ENCODE peak calls at places on chromosomes 4 and X, in ten cellular contexts. L is transverse colon, G is breast epithelium, X is prostate gland, K is K562, R is GM23338, V is H1, T is suprapubic skin, N is HCT116, D is esophagus muscularis mucosa. S is an unnamed sample.

GRCh38 chr4:73631565-73632226 is 11.5 kb upstream of the RASSF6 start:
- DNase-seq in L (no peak), G (no peak), D (no peak), X (peak; percentile 39), R (no peak), K (no peak), V (no peak), T (no peak), N (no peak), S (peak; percentile 43)

GRCh38 chr4:40729555-40729954 is 20.2 kb upstream of the NSUN7 start:
- DNase-seq in R (no peak), L (no peak), T (no peak), G (no peak), N (no peak), D (no peak), K (no peak), V (no peak), X (no peak), S (no peak)

GRCh38 chr4:71147261-71147660 is 153.8 kb downstream of the DCK start:
- DNase-seq in D (no peak), V (no peak), K (no peak), G (no peak), N (no peak), X (no peak), R (no peak), L (no peak), T (no peak), S (no peak)

GRCh38 chr4:152968806-152969394 is 32.8 kb downstream of the FHDC1 start:
- DNase-seq in R (no peak), V (no peak), X (peak; percentile 60), T (no peak), K (no peak), N (no peak), G (no peak), L (no peak), D (no peak), S (no peak)

GRCh38 chr4:173167793-173168395 is 717 bp upstream of the GALNT7 start:
- DNase-seq in T (peak; percentile 82), D (no peak), X (peak; percentile 26), G (no peak), N (peak; percentile 52), K (peak; percentile 75), R (peak; percentile 73), V (no peak), L (peak; percentile 57), S (peak; percentile 48)

GRCh38 chr4:90357117-90357710 is 230.0 kb downstream of the CCSER1 start:
- DNase-seq in R (peak; percentile 74), T (no peak), V (no peak), D (no peak), K (peak; percentile 28), N (peak; percentile 74), G (no peak), L (no peak), X (no peak), S (no peak)

GRCh38 chr4:27251788-27252187 is 391.1 kb downstream of the STIM2 start:
- DNase-seq in T (no peak), V (no peak), X (no peak), N (no peak), K (no peak), R (peak; percentile 16), D (no peak), L (no peak), G (no peak), S (no peak)

GRCh38 chrX:53235566-53235965 is 10.6 kb upstream of the KDM5C start:
- DNase-seq in T (no peak), G (no peak), R (no peak), L (no peak), V (no peak), D (no peak), K (no peak), N (no peak), X (no peak), S (no peak)

GRCh38 chr4:18042754-18043153 is 21.2 kb upstream of the LCORL start:
- DNase-seq in D (no peak), G (no peak), K (no peak), L (no peak), V (no peak), T (no peak), R (peak; percentile 50), X (no peak), N (peak; percentile 19), S (no peak)

GRCh38 chrX:5117816-5118215 is 1110.9 kb downstream of the NLGN4X start:
- DNase-seq in N (no peak), D (no peak), K (no peak), V (no peak), L (no peak), X (no peak), G (no peak), T (no peak), R (no peak), S (no peak)

GRCh38 chrX:39645059-39645895 is 452.5 kb downstream of the BCOR start:
- DNase-seq in G (no peak), L (peak; percentile 20), T (no peak), N (no peak), K (peak; percentile 50), R (no peak), D (no peak), V (no peak), X (no peak), S (no peak)

GRCh38 chr4:24470681-24471622 is 113.4 kb downstream of the DHX15 start:
- DNase-seq in K (no peak), L (peak; percentile 11), T (no peak), D (no peak), V (peak; percentile 67), X (peak; percentile 7), N (no peak), G (no peak), R (peak; percentile 60), S (no peak)

GRCh38 chrX:45196701-45197100 is 4.0 kb downstream of the DIPK2B start:
- DNase-seq in V (no peak), L (no peak), N (no peak), G (no peak), X (no peak), T (no peak), K (no peak), D (no peak), R (no peak), S (no peak)

GRCh38 chr4:101009471-101009870 is 337.9 kb downstream of the PPP3CA start:
- DNase-seq in G (no peak), R (no peak), X (no peak), L (no peak), V (no peak), N (no peak), K (no peak), D (no peak), T (no peak), S (no peak)

GRCh38 chr4:180578175-180578574 is 1665.0 kb upstream of the TENM3 start:
- DNase-seq in K (no peak), G (no peak), N (no peak), V (no peak), X (no peak), D (no peak), L (no peak), R (no peak), T (no peak), S (no peak)

GRCh38 chr4:15021301-15021700 is 19.0 kb downstream of the CPEB2 start:
- DNase-seq in D (no peak), L (no peak), N (no peak), K (no peak), T (no peak), X (no peak), G (no peak), R (no peak), V (no peak), S (no peak)

GRCh38 chr4:15020502-15021286 is 18.4 kb downstream of the CPEB2 start:
- DNase-seq in L (no peak), X (no peak), R (no peak), V (no peak), G (no peak), N (no peak), T (no peak), D (no peak), K (no peak), S (no peak)

GRCh38 chr4:15024386-15024785 is 22.1 kb downstream of the CPEB2 start:
- DNase-seq in D (no peak), X (no peak), K (no peak), V (no peak), N (no peak), L (no peak), T (no peak), R (no peak), G (no peak), S (no peak)

GRCh38 chr4:15018389-15018788 is 16.1 kb downstream of the CPEB2 start:
- DNase-seq in N (no peak), T (no peak), K (no peak), R (no peak), G (no peak), D (no peak), X (no peak), L (no peak), V (no peak), S (no peak)

GRCh38 chr4:15021946-15022345 is 19.7 kb downstream of the CPEB2 start:
- DNase-seq in T (no peak), D (no peak), X (no peak), V (no peak), R (no peak), K (no peak), L (no peak), N (no peak), G (no peak), S (no peak)
- H3K4me1 ChIP-seq in T (peaks cover 24% of the 10 kb centered on the region), D (peaks cover 24% of the 10 kb centered on the region), X (no peaks in the 10 kb centered on the region), V (no peaks in the 10 kb centered on the region), R (no peaks in the 10 kb centered on the region), K (no peaks in the 10 kb centered on the region), L (peaks cover 19% of the 10 kb centered on the region), N (no peaks in the 10 kb centered on the region), G (no peaks in the 10 kb centered on the region), S (peaks cover 59% of the 10 kb centered on the region)

DNA sequence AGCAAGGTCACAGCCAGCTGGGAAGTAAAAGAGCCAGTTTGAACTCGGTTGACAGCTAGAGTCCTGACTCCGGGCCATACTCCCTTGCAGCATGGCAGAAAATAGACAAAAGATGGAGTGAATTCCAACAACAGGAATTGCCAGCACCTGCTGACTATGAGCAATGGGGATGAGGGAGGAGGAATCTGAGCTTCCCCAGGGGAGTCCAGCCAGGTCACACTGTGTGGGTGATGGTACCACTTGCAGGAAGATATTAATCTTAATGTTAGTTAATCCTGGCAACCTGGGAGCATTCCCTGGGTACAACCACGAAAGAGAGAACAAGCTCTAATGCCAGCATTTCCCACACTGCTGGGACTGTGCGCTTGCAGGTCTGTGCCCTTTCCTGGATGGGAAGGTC is 48.1 kb upstream of the S100G start:
- DNase-seq in D (no peak), G (no peak), R (no peak), T (no peak), N (no peak), X (no peak), K (no peak), L (no peak), V (no peak), S (no peak)
- TF ChIP-seq POLR2AphosphoS5 in D (no peak), G (no peak), R (no peak), T (no peak), N (no peak), X (no peak), K (no peak), L (no peak), V (no peak), S (no peak)

GRCh38 chr4:7903686-7904085 is 36.0 kb downstream of the AFAP1 start:
- DNase-seq in L (no peak), D (no peak), T (no peak), N (no peak), K (no peak), R (no peak), G (no peak), V (no peak), X (no peak), S (no peak)
- H3K4me1 ChIP-seq in L (no peaks in the 10 kb centered on the region), D (peaks cover 36% of the 10 kb centered on the region), T (peaks cover 31% of the 10 kb centered on the region), N (no peaks in the 10 kb centered on the region), K (no peaks in the 10 kb centered on the region), R (peaks cover 80% of the 10 kb centered on the region), G (peaks cover 10% of the 10 kb centered on the region), V (peaks cover 19% of the 10 kb centered on the region), X (no peaks in the 10 kb centered on the region), S (peaks cover 28% of the 10 kb centered on the region)

GRCh38 chr4:1711055-1711905 is 839 bp downstream of the SLBP start:
- DNase-seq in V (no peak), L (peak; percentile 63), X (peak; percentile 48), G (no peak), T (no peak), N (no peak), K (peak; percentile 57), R (peak; percentile 55), D (no peak), S (peak; percentile 52)
- TF ChIP-seq POLR2AphosphoS5 in V (no peak), L (no peak), X (peak; percentile 43), G (peak; percentile 26), T (no peak), N (no peak), K (no peak), R (no peak), D (peak; percentile 72), S (peak; percentile 16)

S was measured in stomach.